ENCODE peak calls at places on chromosomes 4 and X, in five cellular contexts. V, K, U, Q and G are unnamed samples.
A peak's percentile ranks its signal among the peaks of the same experiment; 100 is the strongest.

GRCh38 chr4:94363136-94363655 is 20.6 kb upstream of the HPGDS start:
- DNase-seq in V (no peak), K (no peak), U (no peak), Q (no peak), G (no peak)

GRCh38 chr4:87838207-87838606 is 5.4 kb downstream of the MEPE start:
- DNase-seq in V (no peak), K (no peak), U (no peak), Q (no peak), G (no peak)

GRCh38 chr4:127523369-127523768 is 109.4 kb upstream of the INTU start:
- DNase-seq in V (no peak), K (no peak), U (no peak), Q (no peak), G (no peak)

GRCh38 chr4:6346373-6347110 is 76.9 kb downstream of the WFS1 start:
- DNase-seq in V (no peak), K (no peak), U (no peak), Q (no peak), G (no peak)

GRCh38 chr4:101419324-101420135 is 72.2 kb upstream of the PPP3CA start:
- DNase-seq in V (peak; percentile 67), K (no peak), U (no peak), Q (no peak), G (peak; percentile 28)

GRCh38 chr4:56426273-56426672 is 9.1 kb downstream of the PPAT start:
- DNase-seq in V (no peak), K (no peak), U (no peak), Q (no peak), G (no peak)

GRCh38 chr4:127708985-127709384 is 21.2 kb upstream of the SLC25A31 start:
- DNase-seq in V (peak; percentile 80), K (no peak), U (no peak), Q (peak; percentile 56), G (peak; percentile 47)

GRCh38 chrX:6226646-6227444 is 1.8 kb downstream of the NLGN4X start:
- DNase-seq in V (no peak), K (peak; percentile 50), U (peak; percentile 41), Q (no peak), G (no peak)

GRCh38 chr4:146342600-146343192 is 128.4 kb downstream of the REELD1 start:
- DNase-seq in V (peak; percentile 66), K (no peak), U (no peak), Q (peak; percentile 30), G (peak; percentile 40)

GRCh38 chr4:110508827-110509446 is 33.0 kb downstream of the ENPEP start:
- DNase-seq in V (peak; percentile 62), K (no peak), U (no peak), Q (no peak), G (peak; percentile 51)

GRCh38 chr4:75630174-75630931 is at the start of gene CDKL2:
- DNase-seq in V (peak; percentile 68), K (peak; percentile 93), U (peak; percentile 87), Q (peak; percentile 90), G (peak; percentile 78)

GRCh38 chrX:40268126-40268525 is 170.4 kb upstream of the BCOR start:
- DNase-seq in V (no peak), K (no peak), U (no peak), Q (no peak), G (no peak)

GRCh38 chrX:56766554-56767412 is 37.7 kb downstream of the NBDY start:
- DNase-seq in V (peak; percentile 60), K (peak; percentile 6), U (no peak), Q (no peak), G (peak; percentile 33)

GRCh38 chr4:37383579-37384229 is 139.2 kb downstream of the NWD2 start:
- DNase-seq in V (peak; percentile 40), K (peak; percentile 52), U (no peak), Q (peak; percentile 54), G (peak; percentile 28)

GRCh38 chr4:94680131-94680862 is 77.5 kb upstream of the BMPR1B start:
- DNase-seq in V (no peak), K (no peak), U (no peak), Q (no peak), G (no peak)

GRCh38 chr4:8722556-8722955 is 130.0 kb downstream of the CPZ start:
- DNase-seq in V (no peak), K (peak; percentile 11), U (no peak), Q (no peak), G (no peak)